ENCODE peak calls at places on chromosomes 2 and 18, in ten cellular contexts. M is HCT116, I is IMR-90, N is transverse colon, F is A549, S is breast epithelium, G is stomach, H is prostate gland, O is Peyer's patch, P is gastrocnemius medialis. Y is an unnamed sample.

GRCh38 chr18:33469699-33470098 is 29.2 kb upstream of the CCDC178 start:
- DNase-seq in M (no peak), I (no peak), N (no peak), F (no peak), S (no peak), G (no peak), H (no peak), O (no peak), P (no peak), Y (no peak)

GRCh38 chr2:96250188-96250587 is 15.6 kb downstream of the TMEM127 start:
- DNase-seq in M (no peak), I (no peak), N (no peak), F (no peak), S (no peak), G (no peak), H (no peak), O (no peak), P (no peak), Y (no peak)

GRCh38 chr2:111157071-111157661 is 36.5 kb downstream of the BCL2L11 start:
- DNase-seq in M (no peak), I (no peak), N (peak; percentile 35), F (no peak), S (no peak), G (no peak), H (no peak), O (peak; percentile 73), P (no peak), Y (no peak)

GRCh38 chr2:234716271-234716670 is 219.4 kb upstream of the ARL4C start:
- DNase-seq in M (no peak), I (no peak), N (no peak), F (no peak), S (no peak), G (no peak), H (no peak), O (no peak), P (no peak), Y (no peak)

GRCh38 chr2:101330253-101330921 is 21.9 kb upstream of the RNF149 start:
- DNase-seq in M (no peak), I (no peak), N (peak; percentile 68), F (no peak), S (no peak), G (peak; percentile 59), H (no peak), O (peak; percentile 72), P (no peak), Y (peak; percentile 49)

GRCh38 chr2:230666885-230667712 is 45.5 kb upstream of the CAB39 start:
- DNase-seq in M (no peak), I (peak; percentile 69), N (peak; percentile 44), F (no peak), S (no peak), G (no peak), H (no peak), O (no peak), P (peak; percentile 78), Y (no peak)

GRCh38 chr2:85269959-85270358 is 57.8 kb downstream of the TGOLN2 start:
- DNase-seq in M (no peak), I (peak; percentile 36), N (no peak), F (no peak), S (no peak), G (no peak), H (no peak), O (no peak), P (no peak), Y (peak; percentile 19)

GRCh38 chr2:2940061-2940460 is 437.6 kb downstream of the EIPR1 start:
- DNase-seq in M (no peak), I (no peak), N (no peak), F (no peak), S (no peak), G (no peak), H (no peak), O (no peak), P (no peak), Y (no peak)

GRCh38 chr2:29504746-29505145 is 389.5 kb downstream of the CLIP4 start:
- DNase-seq in M (no peak), I (no peak), N (no peak), F (no peak), S (no peak), G (no peak), H (no peak), O (no peak), P (no peak), Y (no peak)

DNA sequence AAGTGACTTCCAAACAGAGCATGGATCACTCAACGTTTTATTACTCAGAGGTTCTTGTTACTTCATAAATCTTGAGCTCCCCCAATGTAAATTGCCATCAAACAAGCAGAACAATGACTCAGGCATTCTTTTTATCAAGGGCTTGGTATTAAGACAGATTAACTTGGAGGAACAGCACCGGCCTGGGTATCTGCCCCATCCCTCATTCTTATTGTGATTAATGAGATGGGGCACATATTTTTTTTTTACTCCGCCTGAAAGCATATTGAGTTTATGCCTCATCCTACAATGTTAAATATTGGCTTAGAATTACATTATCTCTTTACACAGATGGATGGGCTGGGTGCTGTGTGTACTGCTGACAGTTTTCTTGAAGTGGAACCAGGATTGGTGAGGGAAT is 387.2 kb downstream of the CLIP4 start:
- DNase-seq in M (no peak), I (peak; percentile 63), N (no peak), F (peak; percentile 32), S (no peak), G (no peak), H (no peak), O (no peak), P (no peak), Y (no peak)
- TF ChIP-seq POLR2A in M (no peak), I (no peak), N (no peak), F (no peak), S (no peak), G (no peak), H (no peak), O (no peak), P (no peak), Y (no peak)

DNA sequence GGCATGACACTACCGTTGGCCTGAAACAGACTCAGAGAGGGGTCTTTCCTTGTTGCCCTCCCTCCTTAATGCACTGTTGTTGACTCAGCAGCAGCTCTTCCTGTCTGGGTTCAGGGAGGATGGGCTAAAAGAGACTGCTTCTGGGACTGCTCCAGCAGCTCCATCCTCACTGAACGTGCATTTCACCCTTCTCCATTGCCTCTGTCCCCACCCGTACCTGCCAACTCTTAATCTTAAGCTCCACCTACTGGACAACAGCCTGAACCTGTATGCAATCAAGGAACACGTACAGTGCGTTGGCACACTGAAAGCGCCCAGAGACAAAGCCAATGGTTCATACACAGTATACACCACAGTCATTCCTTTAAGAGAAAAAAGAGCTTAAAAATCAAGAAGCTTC is 230.8 kb upstream of the RAB6C start:
- DNase-seq in M (peak; percentile 18), I (no peak), N (no peak), F (peak; percentile 13), S (no peak), G (no peak), H (peak; percentile 31), O (no peak), P (no peak), Y (no peak)
- TF ChIP-seq CTCF in M (peak; percentile 51), I (no peak), N (peak; percentile 16), F (no peak), S (no peak), G (no peak), H (no peak), O (no peak), P (no peak), Y (no peak)

DNA sequence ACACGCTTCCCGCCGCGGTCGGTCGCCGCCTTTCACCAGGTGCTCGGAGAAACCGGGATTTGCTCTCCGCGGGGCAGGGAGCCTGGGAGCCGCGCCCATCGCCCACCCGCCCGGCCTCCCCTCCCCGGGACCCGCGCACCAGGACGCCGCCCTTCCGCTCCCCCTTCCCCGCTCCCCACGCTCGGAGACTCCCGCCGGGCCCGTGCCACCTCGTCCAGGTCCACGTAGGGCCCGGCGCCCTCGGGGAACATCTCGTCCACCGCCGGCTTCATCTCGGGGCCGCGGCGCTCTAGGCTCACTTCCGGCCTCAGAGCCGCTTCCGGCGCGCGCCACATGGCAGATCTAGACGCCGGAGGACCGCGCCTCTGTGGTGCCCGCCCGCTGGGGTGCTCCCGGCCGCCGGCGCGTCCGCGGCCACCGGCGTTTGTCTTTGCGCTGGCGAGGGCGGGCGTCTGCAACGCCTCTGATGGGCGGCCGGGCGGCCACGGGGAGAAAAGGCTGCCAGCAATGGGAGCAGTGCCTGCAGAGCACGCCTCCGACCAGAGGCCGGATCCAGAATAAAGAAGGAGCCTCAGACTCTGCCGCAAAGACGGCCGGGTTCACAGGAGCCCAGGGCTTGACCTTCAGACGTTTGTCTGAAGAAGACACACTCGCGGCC is at the start of gene COPS9:
- DNase-seq in M (peak; percentile 61), I (peak; percentile 85), N (peak; percentile 88), F (peak; percentile 89), S (peak; percentile 73), G (peak; percentile 89), H (peak; percentile 77), O (peak; percentile 94), P (peak; percentile 73), Y (peak; percentile 85)
- TF ChIP-seq POLR2A in M (no peak), I (peak; percentile 83), N (peak; percentile 58), F (peak; percentile 85), S (no peak), G (no peak), H (no peak), O (peak; percentile 48), P (peak; percentile 72), Y (peak; percentile 35)

GRCh38 chr2:214315324-214315723 is 95.5 kb upstream of the VWC2L start:
- DNase-seq in M (no peak), I (no peak), N (no peak), F (no peak), S (no peak), G (no peak), H (no peak), O (no peak), P (no peak), Y (no peak)

GRCh38 chr2:214311931-214312749 is 98.7 kb upstream of the VWC2L start:
- DNase-seq in M (no peak), I (peak; percentile 3), N (no peak), F (no peak), S (no peak), G (no peak), H (no peak), O (no peak), P (no peak), Y (no peak)

GRCh38 chr2:214310319-214310718 is 100.5 kb upstream of the VWC2L start:
- DNase-seq in M (no peak), I (no peak), N (no peak), F (peak; percentile 3), S (no peak), G (no peak), H (no peak), O (no peak), P (no peak), Y (no peak)

DNA sequence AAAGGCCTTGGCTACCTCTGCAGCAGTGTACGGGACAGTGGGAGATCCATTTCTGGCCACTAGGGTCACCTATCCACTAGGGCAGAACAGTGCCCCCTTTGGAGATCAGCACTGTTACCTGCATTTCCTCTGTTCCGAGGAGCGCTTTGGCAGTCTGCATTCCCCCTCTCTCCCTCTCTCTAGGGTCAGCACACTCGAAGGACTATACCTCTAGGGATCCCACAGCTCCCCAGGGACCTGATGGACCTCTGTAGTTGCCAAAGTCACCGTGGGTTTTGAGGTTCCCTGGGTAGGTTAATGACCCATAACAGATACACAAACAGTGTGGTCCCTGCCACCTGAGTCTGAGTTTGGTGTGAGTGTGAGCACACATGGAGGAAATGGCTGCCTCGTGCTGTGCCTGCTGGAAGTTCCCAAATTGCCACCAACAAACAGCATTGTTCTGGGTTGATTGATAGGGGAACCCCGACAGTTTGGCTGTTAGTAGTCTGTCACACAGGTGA is 99.8 kb upstream of the VWC2L start:
- DNase-seq in M (no peak), I (no peak), N (no peak), F (peak; percentile 7), S (no peak), G (no peak), H (no peak), O (no peak), P (no peak), Y (no peak)
- TF ChIP-seq CTCF in M (peak; percentile 57), I (no peak), N (no peak), F (no peak), S (no peak), G (no peak), H (no peak), O (no peak), P (no peak), Y (no peak)